ENCODE peak calls at places on chromosomes 6 and 20, in ten cellular contexts. One of them, this sample, is unnamed.

GRCh38 chr6:322940-323729 is 30.8 kb downstream of the DUSP22 start:
- DNase-seq in PC-3: no peak
- DNase-seq in activated CD8-positive, alpha-beta T cell treated with anti-CD3 and anti-CD28 coated beads for 36 hours: no peak
- DNase-seq in uterus: no peak
- DNase-seq in HL-60: no peak
- DNase-seq in osteocyte: no peak
- DNase-seq in epithelial cell of esophagus: no peak
- DNase-seq in neural crest cell: no peak
- DNase-seq in tibial nerve: no peak
- DNase-seq in omental fat pad: no peak
- DNase-seq in this sample: no peak

GRCh38 chr6:43804550-43805223 is 34.7 kb downstream of the VEGFA start:
- DNase-seq in PC-3: no peak
- DNase-seq in activated CD8-positive, alpha-beta T cell treated with anti-CD3 and anti-CD28 coated beads for 36 hours: no peak
- DNase-seq in uterus: no peak
- DNase-seq in HL-60: no peak
- DNase-seq in osteocyte: no peak
- DNase-seq in epithelial cell of esophagus: no peak
- DNase-seq in neural crest cell: no peak
- DNase-seq in tibial nerve: no peak
- DNase-seq in omental fat pad: no peak
- DNase-seq in this sample: no peak

GRCh38 chr6:44508646-44509045 is 121.1 kb downstream of the CDC5L start:
- DNase-seq in PC-3: peak; percentile 73
- DNase-seq in activated CD8-positive, alpha-beta T cell treated with anti-CD3 and anti-CD28 coated beads for 36 hours: no peak
- DNase-seq in uterus: no peak
- DNase-seq in HL-60: no peak
- DNase-seq in osteocyte: no peak
- DNase-seq in epithelial cell of esophagus: peak; percentile 27
- DNase-seq in neural crest cell: no peak
- DNase-seq in tibial nerve: no peak
- DNase-seq in omental fat pad: no peak
- DNase-seq in this sample: no peak

GRCh38 chr6:166169549-166170421 is 2.1 kb upstream of the TBXT start:
- DNase-seq in PC-3: no peak
- DNase-seq in activated CD8-positive, alpha-beta T cell treated with anti-CD3 and anti-CD28 coated beads for 36 hours: no peak
- DNase-seq in uterus: no peak
- DNase-seq in HL-60: no peak
- DNase-seq in osteocyte: no peak
- DNase-seq in epithelial cell of esophagus: no peak
- DNase-seq in neural crest cell: no peak
- DNase-seq in tibial nerve: no peak
- DNase-seq in omental fat pad: no peak
- DNase-seq in this sample: peak; percentile 23

GRCh38 chr6:75266716-75267291 is 17.8 kb downstream of the TMEM30A start:
- DNase-seq in PC-3: peak; percentile 67
- DNase-seq in activated CD8-positive, alpha-beta T cell treated with anti-CD3 and anti-CD28 coated beads for 36 hours: no peak
- DNase-seq in uterus: no peak
- DNase-seq in HL-60: no peak
- DNase-seq in osteocyte: no peak
- DNase-seq in epithelial cell of esophagus: peak; percentile 66
- DNase-seq in neural crest cell: no peak
- DNase-seq in tibial nerve: no peak
- DNase-seq in omental fat pad: no peak
- DNase-seq in this sample: no peak

GRCh38 chr6:134177753-134178229 is 125.4 kb upstream of the SLC2A12 start:
- DNase-seq in PC-3: no peak
- DNase-seq in activated CD8-positive, alpha-beta T cell treated with anti-CD3 and anti-CD28 coated beads for 36 hours: peak; percentile 30
- DNase-seq in uterus: no peak
- DNase-seq in HL-60: peak; percentile 65
- DNase-seq in osteocyte: no peak
- DNase-seq in epithelial cell of esophagus: peak; percentile 36
- DNase-seq in neural crest cell: no peak
- DNase-seq in tibial nerve: peak; percentile 34
- DNase-seq in omental fat pad: no peak
- DNase-seq in this sample: no peak

GRCh38 chr6:328184-328670 is 35.9 kb downstream of the DUSP22 start:
- DNase-seq in PC-3: peak; percentile 55
- DNase-seq in activated CD8-positive, alpha-beta T cell treated with anti-CD3 and anti-CD28 coated beads for 36 hours: peak; percentile 30
- DNase-seq in uterus: peak; percentile 45
- DNase-seq in HL-60: no peak
- DNase-seq in osteocyte: no peak
- DNase-seq in epithelial cell of esophagus: peak; percentile 85
- DNase-seq in neural crest cell: no peak
- DNase-seq in tibial nerve: peak; percentile 83
- DNase-seq in omental fat pad: no peak
- DNase-seq in this sample: no peak

GRCh38 chr6:89583559-89583958 is 55.0 kb downstream of the LYRM2 start:
- DNase-seq in PC-3: no peak
- DNase-seq in activated CD8-positive, alpha-beta T cell treated with anti-CD3 and anti-CD28 coated beads for 36 hours: no peak
- DNase-seq in uterus: no peak
- DNase-seq in HL-60: no peak
- DNase-seq in osteocyte: no peak
- DNase-seq in epithelial cell of esophagus: no peak
- DNase-seq in neural crest cell: no peak
- DNase-seq in tibial nerve: no peak
- DNase-seq in omental fat pad: no peak
- DNase-seq in this sample: no peak

GRCh38 chr6:112639436-112639835 is 292.3 kb downstream of the RFPL4B start:
- DNase-seq in PC-3: peak; percentile 52
- DNase-seq in activated CD8-positive, alpha-beta T cell treated with anti-CD3 and anti-CD28 coated beads for 36 hours: no peak
- DNase-seq in uterus: no peak
- DNase-seq in HL-60: no peak
- DNase-seq in osteocyte: no peak
- DNase-seq in epithelial cell of esophagus: no peak
- DNase-seq in neural crest cell: no peak
- DNase-seq in tibial nerve: no peak
- DNase-seq in omental fat pad: no peak
- DNase-seq in this sample: no peak

GRCh38 chr6:13012977-13013680 is 296.6 kb downstream of the PHACTR1 start:
- DNase-seq in PC-3: no peak
- DNase-seq in activated CD8-positive, alpha-beta T cell treated with anti-CD3 and anti-CD28 coated beads for 36 hours: peak; percentile 19
- DNase-seq in uterus: no peak
- DNase-seq in HL-60: no peak
- DNase-seq in osteocyte: no peak
- DNase-seq in epithelial cell of esophagus: no peak
- DNase-seq in neural crest cell: peak; percentile 7
- DNase-seq in tibial nerve: no peak
- DNase-seq in omental fat pad: no peak
- DNase-seq in this sample: peak; percentile 63

GRCh38 chr20:59518881-59519706 is 85.2 kb upstream of the PHACTR3 start:
- DNase-seq in PC-3: peak; percentile 80
- DNase-seq in activated CD8-positive, alpha-beta T cell treated with anti-CD3 and anti-CD28 coated beads for 36 hours: peak; percentile 28
- DNase-seq in uterus: no peak
- DNase-seq in HL-60: peak; percentile 17
- DNase-seq in osteocyte: no peak
- DNase-seq in epithelial cell of esophagus: peak; percentile 61
- DNase-seq in neural crest cell: no peak
- DNase-seq in tibial nerve: no peak
- DNase-seq in omental fat pad: no peak
- DNase-seq in this sample: peak; percentile 50

GRCh38 chr20:32470025-32470861 is 112.1 kb downstream of the ASXL1 start:
- DNase-seq in PC-3: peak; percentile 38
- DNase-seq in activated CD8-positive, alpha-beta T cell treated with anti-CD3 and anti-CD28 coated beads for 36 hours: peak; percentile 57
- DNase-seq in uterus: no peak
- DNase-seq in HL-60: peak; percentile 22
- DNase-seq in osteocyte: no peak
- DNase-seq in epithelial cell of esophagus: peak; percentile 74
- DNase-seq in neural crest cell: no peak
- DNase-seq in tibial nerve: no peak
- DNase-seq in omental fat pad: no peak
- DNase-seq in this sample: peak; percentile 60

GRCh38 chr6:160461641-160462040 is 113.5 kb downstream of the SLC22A3 start:
- DNase-seq in PC-3: no peak
- DNase-seq in activated CD8-positive, alpha-beta T cell treated with anti-CD3 and anti-CD28 coated beads for 36 hours: no peak
- DNase-seq in uterus: no peak
- DNase-seq in HL-60: no peak
- DNase-seq in osteocyte: no peak
- DNase-seq in epithelial cell of esophagus: peak; percentile 12
- DNase-seq in neural crest cell: no peak
- DNase-seq in tibial nerve: no peak
- DNase-seq in omental fat pad: no peak
- DNase-seq in this sample: no peak

GRCh38 chr6:137705166-137706064 is 161.6 kb upstream of the TNFAIP3 start:
- DNase-seq in PC-3: peak; percentile 72
- DNase-seq in activated CD8-positive, alpha-beta T cell treated with anti-CD3 and anti-CD28 coated beads for 36 hours: peak; percentile 85
- DNase-seq in uterus: peak; percentile 71
- DNase-seq in HL-60: no peak
- DNase-seq in osteocyte: no peak
- DNase-seq in epithelial cell of esophagus: peak; percentile 66
- DNase-seq in neural crest cell: peak; percentile 65
- DNase-seq in tibial nerve: peak; percentile 84
- DNase-seq in omental fat pad: peak; percentile 64
- DNase-seq in this sample: peak; percentile 65

GRCh38 chr20:38337561-38338140 is 8.6 kb upstream of the LBP start:
- DNase-seq in PC-3: peak; percentile 52
- DNase-seq in activated CD8-positive, alpha-beta T cell treated with anti-CD3 and anti-CD28 coated beads for 36 hours: peak; percentile 67
- DNase-seq in uterus: no peak
- DNase-seq in HL-60: peak; percentile 24
- DNase-seq in osteocyte: no peak
- DNase-seq in epithelial cell of esophagus: peak; percentile 42
- DNase-seq in neural crest cell: peak; percentile 44
- DNase-seq in tibial nerve: no peak
- DNase-seq in omental fat pad: peak; percentile 31
- DNase-seq in this sample: peak; percentile 53
- TF ChIP-seq CTCF in PC-3: peak; percentile 72
- TF ChIP-seq CTCF in activated CD8-positive, alpha-beta T cell treated with anti-CD3 and anti-CD28 coated beads for 36 hours: peak; percentile 60
- TF ChIP-seq CTCF in uterus: peak; percentile 42
- TF ChIP-seq CTCF in HL-60: peak; percentile 52
- TF ChIP-seq CTCF in osteocyte: peak; percentile 42
- TF ChIP-seq CTCF in epithelial cell of esophagus: peak; percentile 58
- TF ChIP-seq CTCF in neural crest cell: peak; percentile 67
- TF ChIP-seq CTCF in tibial nerve: peak; percentile 37
- TF ChIP-seq CTCF in omental fat pad: no peak
- TF ChIP-seq CTCF in this sample: peak; percentile 57

GRCh38 chr6:37375376-37375775 is 21.6 kb downstream of the RNF8 start:
- DNase-seq in PC-3: no peak
- DNase-seq in activated CD8-positive, alpha-beta T cell treated with anti-CD3 and anti-CD28 coated beads for 36 hours: no peak
- DNase-seq in uterus: no peak
- DNase-seq in HL-60: no peak
- DNase-seq in osteocyte: no peak
- DNase-seq in epithelial cell of esophagus: peak; percentile 60
- DNase-seq in neural crest cell: no peak
- DNase-seq in tibial nerve: no peak
- DNase-seq in omental fat pad: no peak
- DNase-seq in this sample: no peak

GRCh38 chr6:37371158-37372083 is 17.6 kb downstream of the RNF8 start:
- DNase-seq in PC-3: no peak
- DNase-seq in activated CD8-positive, alpha-beta T cell treated with anti-CD3 and anti-CD28 coated beads for 36 hours: no peak
- DNase-seq in uterus: no peak
- DNase-seq in HL-60: no peak
- DNase-seq in osteocyte: no peak
- DNase-seq in epithelial cell of esophagus: no peak
- DNase-seq in neural crest cell: no peak
- DNase-seq in tibial nerve: no peak
- DNase-seq in omental fat pad: no peak
- DNase-seq in this sample: no peak

GRCh38 chr6:37372116-37372515 is 18.3 kb downstream of the RNF8 start:
- DNase-seq in PC-3: peak; percentile 6
- DNase-seq in activated CD8-positive, alpha-beta T cell treated with anti-CD3 and anti-CD28 coated beads for 36 hours: no peak
- DNase-seq in uterus: no peak
- DNase-seq in HL-60: no peak
- DNase-seq in osteocyte: no peak
- DNase-seq in epithelial cell of esophagus: peak; percentile 31
- DNase-seq in neural crest cell: no peak
- DNase-seq in tibial nerve: no peak
- DNase-seq in omental fat pad: no peak
- DNase-seq in this sample: no peak

GRCh38 chr6:37373822-37374514 is 20.2 kb downstream of the RNF8 start:
- DNase-seq in PC-3: no peak
- DNase-seq in activated CD8-positive, alpha-beta T cell treated with anti-CD3 and anti-CD28 coated beads for 36 hours: no peak
- DNase-seq in uterus: no peak
- DNase-seq in HL-60: no peak
- DNase-seq in osteocyte: no peak
- DNase-seq in epithelial cell of esophagus: peak; percentile 55
- DNase-seq in neural crest cell: no peak
- DNase-seq in tibial nerve: no peak
- DNase-seq in omental fat pad: no peak
- DNase-seq in this sample: no peak

GRCh38 chr6:37376078-37376743 is 22.4 kb downstream of the RNF8 start:
- DNase-seq in PC-3: no peak
- DNase-seq in activated CD8-positive, alpha-beta T cell treated with anti-CD3 and anti-CD28 coated beads for 36 hours: no peak
- DNase-seq in uterus: no peak
- DNase-seq in HL-60: no peak
- DNase-seq in osteocyte: no peak
- DNase-seq in epithelial cell of esophagus: no peak
- DNase-seq in neural crest cell: no peak
- DNase-seq in tibial nerve: no peak
- DNase-seq in omental fat pad: no peak
- DNase-seq in this sample: no peak
- TF ChIP-seq CTCF in PC-3: no peak
- TF ChIP-seq CTCF in activated CD8-positive, alpha-beta T cell treated with anti-CD3 and anti-CD28 coated beads for 36 hours: no peak
- TF ChIP-seq CTCF in uterus: no peak
- TF ChIP-seq CTCF in HL-60: no peak
- TF ChIP-seq CTCF in osteocyte: no peak
- TF ChIP-seq CTCF in epithelial cell of esophagus: no peak
- TF ChIP-seq CTCF in neural crest cell: no peak
- TF ChIP-seq CTCF in tibial nerve: no peak
- TF ChIP-seq CTCF in omental fat pad: no peak
- TF ChIP-seq CTCF in this sample: no peak

DNA sequence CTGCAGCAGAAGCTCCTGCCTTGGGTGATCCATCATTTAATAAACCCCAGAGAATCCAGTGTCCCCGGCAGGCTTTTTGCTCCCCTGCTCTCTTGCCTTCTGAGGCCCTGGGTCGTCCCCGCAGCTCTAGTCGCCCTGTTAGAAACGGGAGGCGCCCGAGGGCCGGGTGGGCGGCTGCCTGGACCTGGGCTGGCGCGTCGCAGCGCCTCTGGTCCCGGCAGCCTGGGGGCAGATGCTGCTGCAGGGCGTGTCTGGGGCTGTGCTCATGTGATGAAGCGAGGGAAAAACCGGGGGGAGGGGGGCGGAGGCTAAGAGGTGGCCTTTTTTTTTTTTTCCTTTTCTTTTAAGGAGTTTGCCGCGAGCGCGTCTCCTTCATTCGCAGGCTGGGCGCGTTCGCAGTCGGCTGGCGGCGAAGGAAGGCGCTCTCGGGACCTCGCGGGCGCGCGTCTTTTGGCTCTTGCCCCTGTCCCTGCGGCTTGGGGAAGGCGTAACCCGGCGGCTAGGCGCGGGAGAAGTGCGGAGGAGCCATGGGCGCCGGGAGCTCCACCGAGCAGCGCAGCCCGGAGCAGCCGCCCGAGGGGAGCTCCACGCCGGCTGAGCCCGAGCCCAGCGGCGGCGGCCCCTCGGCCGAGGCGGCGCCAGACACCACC is 394 bp downstream of the AKAP12 start:
- DNase-seq in PC-3: peak; percentile 43
- DNase-seq in activated CD8-positive, alpha-beta T cell treated with anti-CD3 and anti-CD28 coated beads for 36 hours: peak; percentile 81
- DNase-seq in uterus: peak; percentile 85
- DNase-seq in HL-60: no peak
- DNase-seq in osteocyte: peak; percentile 88
- DNase-seq in epithelial cell of esophagus: peak; percentile 29
- DNase-seq in neural crest cell: peak; percentile 67
- DNase-seq in tibial nerve: peak; percentile 85
- DNase-seq in omental fat pad: peak; percentile 52
- DNase-seq in this sample: peak; percentile 84
- TF ChIP-seq CTCF in PC-3: no peak
- TF ChIP-seq CTCF in activated CD8-positive, alpha-beta T cell treated with anti-CD3 and anti-CD28 coated beads for 36 hours: no peak
- TF ChIP-seq CTCF in uterus: no peak
- TF ChIP-seq CTCF in HL-60: no peak
- TF ChIP-seq CTCF in osteocyte: no peak
- TF ChIP-seq CTCF in epithelial cell of esophagus: no peak
- TF ChIP-seq CTCF in neural crest cell: no peak
- TF ChIP-seq CTCF in tibial nerve: no peak
- TF ChIP-seq CTCF in omental fat pad: no peak
- TF ChIP-seq CTCF in this sample: no peak

GRCh38 chr6:130293800-130294199 is 71.0 kb upstream of the SAMD3 start:
- DNase-seq in PC-3: peak; percentile 70
- DNase-seq in activated CD8-positive, alpha-beta T cell treated with anti-CD3 and anti-CD28 coated beads for 36 hours: peak; percentile 55
- DNase-seq in uterus: no peak
- DNase-seq in HL-60: no peak
- DNase-seq in osteocyte: no peak
- DNase-seq in epithelial cell of esophagus: peak; percentile 70
- DNase-seq in neural crest cell: peak; percentile 5
- DNase-seq in tibial nerve: no peak
- DNase-seq in omental fat pad: no peak
- DNase-seq in this sample: peak; percentile 19
- TF ChIP-seq CTCF in PC-3: peak; percentile 73
- TF ChIP-seq CTCF in activated CD8-positive, alpha-beta T cell treated with anti-CD3 and anti-CD28 coated beads for 36 hours: peak; percentile 59
- TF ChIP-seq CTCF in uterus: no peak
- TF ChIP-seq CTCF in HL-60: peak; percentile 62
- TF ChIP-seq CTCF in osteocyte: peak; percentile 78
- TF ChIP-seq CTCF in epithelial cell of esophagus: peak; percentile 72
- TF ChIP-seq CTCF in neural crest cell: peak; percentile 63
- TF ChIP-seq CTCF in tibial nerve: no peak
- TF ChIP-seq CTCF in omental fat pad: no peak
- TF ChIP-seq CTCF in this sample: peak; percentile 55

This sample was measured in nephron progenitor cell.